ENCODE peak calls at places on chromosomes 2 and 18, in six cellular contexts. B is HCT116, U is stomach, X is fibroblast of pulmonary artery, C is kidney, P is brain microvascular endothelial cell. F is an unnamed sample.

GRCh38 chr18:48657446-48658120 is 118.8 kb downstream of the CTIF start:
- DNase-seq in B (no peak), U (no peak), X (peak; percentile 44), C (no peak), P (peak; percentile 69), F (no peak)

GRCh38 chr2:95313296-95314265 is 16.4 kb downstream of the KCNIP3 start:
- DNase-seq in B (no peak), U (no peak), X (no peak), C (peak; percentile 63), P (no peak), F (no peak)

GRCh38 chr2:127012868-127013267 is 94.1 kb downstream of the BIN1 start:
- DNase-seq in B (no peak), U (no peak), X (peak; percentile 37), C (no peak), P (no peak), F (no peak)

GRCh38 chr2:100887713-100888112 is 67.8 kb downstream of the NPAS2 start:
- DNase-seq in B (no peak), U (peak; percentile 36), X (no peak), C (no peak), P (no peak), F (no peak)

GRCh38 chr18:9753863-9754262 is 45.8 kb downstream of the RAB31 start:
- DNase-seq in B (no peak), U (no peak), X (no peak), C (no peak), P (peak; percentile 87), F (no peak)

GRCh38 chr2:149800624-149801220 is 213.1 kb upstream of the MMADHC start:
- DNase-seq in B (no peak), U (no peak), X (no peak), C (no peak), P (no peak), F (no peak)

GRCh38 chr18:36529747-36530146 is 232.2 kb downstream of the FHOD3 start:
- DNase-seq in B (no peak), U (no peak), X (no peak), C (no peak), P (no peak), F (no peak)

GRCh38 chr2:238381341-238382130 is 45.2 kb upstream of the ASB1 start:
- DNase-seq in B (no peak), U (peak; percentile 18), X (no peak), C (no peak), P (no peak), F (no peak)

GRCh38 chr18:79896746-79897145 is 54.7 kb downstream of the SLC66A2 start:
- DNase-seq in B (no peak), U (no peak), X (no peak), C (no peak), P (no peak), F (no peak)

GRCh38 chr18:58716046-58716766 is 44.9 kb downstream of the MALT1 start:
- DNase-seq in B (no peak), U (no peak), X (no peak), C (no peak), P (peak; percentile 43), F (no peak)
- H3K4me3 ChIP-seq in B (no peak overlapping the region), U (no peak overlapping the region), X (no peak overlapping the region), C (no peak overlapping the region), P (no peak overlapping the region), F (no peak overlapping the region)

GRCh38 chr2:173752152-173752551 is 213.0 kb downstream of the SP3 start:
- DNase-seq in B (peak; percentile 13), U (no peak), X (peak; percentile 37), C (no peak), P (no peak), F (no peak)
- TF ChIP-seq CTCF in B (peak; percentile 55), U (no peak), X (peak; percentile 51), C (no peak), P (peak; percentile 69), F (peak; percentile 53)

GRCh38 chr18:28127763-28128737 is 48.9 kb downstream of the CDH2 start:
- DNase-seq in B (no peak), U (no peak), X (no peak), C (no peak), P (no peak), F (no peak)
- H3K4me3 ChIP-seq in B (no peak overlapping the region), U (no peak overlapping the region), X (no peak overlapping the region), C (no peak overlapping the region), P (no peak overlapping the region), F (no peak overlapping the region)

DNA sequence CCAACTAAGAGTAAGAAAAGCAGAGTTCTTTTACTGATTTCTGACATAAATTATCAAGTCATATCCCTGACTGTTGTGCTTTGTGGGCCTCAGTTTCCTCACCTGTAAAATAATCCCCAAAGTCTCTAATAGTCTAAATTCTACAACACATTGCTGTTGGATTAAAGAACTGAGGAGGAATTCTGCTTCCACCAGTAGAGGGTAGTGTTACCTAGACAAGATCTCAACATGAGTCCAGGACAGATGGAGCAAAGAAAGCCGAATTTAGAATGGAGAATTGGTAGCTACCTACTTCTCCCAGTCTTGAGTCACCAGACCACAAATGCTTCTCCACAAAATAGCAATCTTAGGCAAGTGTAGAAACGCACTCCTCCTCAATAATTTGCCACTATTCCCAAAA is 462.5 kb upstream of the FSHR start:
- DNase-seq in B (no peak), U (no peak), X (peak; percentile 46), C (no peak), P (no peak), F (peak; percentile 19)
- TF ChIP-seq CTCF in B (peak; percentile 31), U (no peak), X (peak; percentile 54), C (peak; percentile 35), P (peak; percentile 18), F (peak; percentile 75)

DNA sequence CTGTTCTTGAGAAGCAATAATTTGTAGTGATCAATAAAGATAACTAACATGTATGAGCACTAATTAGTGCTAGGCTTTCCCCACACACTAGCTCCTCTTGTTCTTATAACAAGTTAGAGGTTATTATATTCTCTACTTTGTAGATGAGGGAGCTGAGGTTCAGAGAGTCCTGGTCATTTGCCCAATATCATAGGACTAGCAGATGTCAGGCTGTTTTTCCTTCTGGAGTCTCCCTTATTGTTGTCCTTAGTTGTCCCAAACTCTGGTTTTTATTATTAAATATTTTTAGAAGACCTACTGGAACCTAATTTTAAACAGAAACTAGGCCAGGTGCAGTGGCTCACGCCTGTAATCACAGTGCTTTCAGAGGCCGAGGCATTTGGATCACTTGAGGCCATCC is 16.5 kb upstream of the TTC39C start:
- DNase-seq in B (no peak), U (no peak), X (no peak), C (no peak), P (no peak), F (no peak)
- H3K4me3 ChIP-seq in B (no peak overlapping the region), U (no peak overlapping the region), X (no peak overlapping the region), C (no peak overlapping the region), P (no peak overlapping the region), F (no peak overlapping the region)

GRCh38 chr2:719191-719590 is 42.0 kb upstream of the TMEM18 start:
- DNase-seq in B (no peak), U (no peak), X (no peak), C (no peak), P (no peak), F (no peak)

GRCh38 chr2:719734-720133 is 42.5 kb upstream of the TMEM18 start:
- DNase-seq in B (no peak), U (no peak), X (no peak), C (no peak), P (no peak), F (no peak)

GRCh38 chr2:714005-714741 is 37.0 kb upstream of the TMEM18 start:
- DNase-seq in B (peak; percentile 46), U (peak; percentile 69), X (peak; percentile 59), C (no peak), P (peak; percentile 45), F (peak; percentile 86)

GRCh38 chr2:715038-715437 is 37.8 kb upstream of the TMEM18 start:
- DNase-seq in B (no peak), U (no peak), X (no peak), C (no peak), P (no peak), F (no peak)

GRCh38 chr2:715847-716573 is 38.8 kb upstream of the TMEM18 start:
- DNase-seq in B (peak; percentile 7), U (no peak), X (peak; percentile 27), C (no peak), P (peak; percentile 5), F (no peak)
- TF ChIP-seq CTCF in B (peak; percentile 34), U (no peak), X (peak; percentile 48), C (peak; percentile 21), P (peak; percentile 62), F (peak; percentile 75)

GRCh38 chr2:111678161-111678560 is 205.8 kb downstream of the ANAPC1 start:
- DNase-seq in B (no peak), U (no peak), X (no peak), C (no peak), P (no peak), F (no peak)

GRCh38 chr2:111675419-111676194 is 208.4 kb downstream of the ANAPC1 start:
- DNase-seq in B (no peak), U (no peak), X (no peak), C (no peak), P (no peak), F (no peak)

GRCh38 chr2:111679202-111679601 is 204.8 kb downstream of the ANAPC1 start:
- DNase-seq in B (no peak), U (no peak), X (no peak), C (no peak), P (no peak), F (no peak)

GRCh38 chr2:111676423-111676822 is 207.6 kb downstream of the ANAPC1 start:
- DNase-seq in B (no peak), U (no peak), X (no peak), C (no peak), P (no peak), F (no peak)

DNA sequence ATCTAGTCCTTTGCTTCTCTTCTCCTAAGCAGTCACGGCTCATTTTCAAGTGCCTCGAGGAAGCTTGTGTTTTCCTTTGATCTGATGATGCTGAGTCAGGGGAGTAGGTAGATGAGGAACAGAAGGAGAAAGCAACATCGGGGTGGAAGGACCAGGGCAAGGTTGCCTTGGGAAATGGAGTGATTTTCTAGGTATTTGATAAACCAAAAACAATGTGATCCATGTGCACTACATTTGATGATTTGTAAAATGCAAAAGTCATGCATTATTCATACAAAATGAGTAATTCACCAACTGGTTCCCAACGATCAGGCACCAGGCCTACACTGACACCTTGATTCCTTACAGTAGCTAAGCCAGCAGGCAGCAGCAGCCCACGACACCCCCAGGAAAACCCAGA is 205.3 kb downstream of the ANAPC1 start:
- DNase-seq in B (no peak), U (no peak), X (no peak), C (no peak), P (no peak), F (no peak)
- H3K4me3 ChIP-seq in B (no peak overlapping the region), U (no peak overlapping the region), X (no peak overlapping the region), C (no peak overlapping the region), P (no peak overlapping the region), F (no peak overlapping the region)

GRCh38 chr2:67006373-67006960 is 390.7 kb upstream of the ETAA1 start:
- DNase-seq in B (no peak), U (no peak), X (no peak), C (no peak), P (no peak), F (no peak)

GRCh38 chr2:67008114-67008513 is 389.0 kb upstream of the ETAA1 start:
- DNase-seq in B (no peak), U (no peak), X (no peak), C (no peak), P (no peak), F (no peak)

GRCh38 chr2:67002618-67003371 is 394.3 kb upstream of the ETAA1 start:
- DNase-seq in B (no peak), U (no peak), X (no peak), C (no peak), P (no peak), F (no peak)
- TF ChIP-seq CTCF in B (no peak), U (no peak), X (peak; percentile 15), C (no peak), P (peak; percentile 27), F (no peak)